ENCODE peak calls at places on chromosomes 5 and 9, in four cellular contexts. X is OCI-LY7, J is astrocyte of the spinal cord, V is hepatocyte. N is an unnamed sample.

GRCh38 chr9:34211395-34211794 is 32.6 kb downstream of the UBAP1 start:
- DNase-seq in V (no peak), J (no peak), X (no peak), N (no peak)

GRCh38 chr5:3741372-3741770 is 145.7 kb downstream of the IRX1 start:
- DNase-seq in X (no peak), J (no peak), V (peak; percentile 55), N (no peak)

GRCh38 chr5:14581333-14581890 is at the start of gene OTULINL:
- DNase-seq in J (peak; percentile 69), V (peak; percentile 94), X (peak; percentile 83), N (peak; percentile 98)

GRCh38 chr5:146338774-146339714 is at the start of gene POU4F3:
- DNase-seq in J (no peak), X (no peak), V (no peak), N (no peak)

GRCh38 chr5:178194026-178194425 is 6.9 kb upstream of the GMCL2 start:
- DNase-seq in J (no peak), X (no peak), V (no peak), N (no peak)

GRCh38 chr5:173691931-173692330 is 75.5 kb upstream of the BOD1 start:
- DNase-seq in V (no peak), J (no peak), X (no peak), N (no peak)

GRCh38 chr5:137888489-137888874 is 775 bp upstream of the PKD2L2 start:
- DNase-seq in J (no peak), X (no peak), V (no peak), N (no peak)

GRCh38 chr5:178241688-178242231 is 9.2 kb upstream of the PHYKPL start:
- DNase-seq in J (no peak), X (no peak), V (no peak), N (no peak)

GRCh38 chr9:19397845-19398244 is 11.0 kb upstream of the ACER2 start:
- DNase-seq in X (no peak), J (no peak), V (peak; percentile 45), N (no peak)

GRCh38 chr9:94870793-94871558 is 144.5 kb downstream of the AOPEP start:
- DNase-seq in X (no peak), J (no peak), V (no peak), N (no peak)

GRCh38 chr5:45512521-45512920 is 183.7 kb downstream of the HCN1 start:
- DNase-seq in V (no peak), X (no peak), J (no peak), N (no peak)

GRCh38 chr5:103829585-103829984 is 267.0 kb upstream of the NUDT12 start:
- DNase-seq in V (no peak), X (no peak), J (no peak), N (no peak)

GRCh38 chr5:176785184-176786145 is 24.9 kb upstream of the UNC5A start:
- DNase-seq in X (no peak), J (no peak), V (no peak), N (no peak)

GRCh38 chr5:125950012-125950411 is 473.2 kb upstream of the GRAMD2B start:
- DNase-seq in V (no peak), X (no peak), J (no peak), N (no peak)

GRCh38 chr5:131148835-131149234 is 16.2 kb downstream of the HINT1 start:
- DNase-seq in J (no peak), X (no peak), V (no peak), N (no peak)

GRCh38 chr5:38316544-38317224 is 58.3 kb downstream of the EGFLAM start:
- DNase-seq in J (peak; percentile 37), X (no peak), V (peak; percentile 21), N (no peak)

GRCh38 chr5:139982157-139982974 is 60.7 kb downstream of the NRG2 start:
- DNase-seq in J (peak; percentile 10), X (no peak), V (peak; percentile 54), N (no peak)

GRCh38 chr5:180640765-180641565 is 8.4 kb downstream of the FLT4 start:
- DNase-seq in J (no peak), V (no peak), X (no peak), N (no peak)

GRCh38 chr5:135543151-135543818 is 7.5 kb upstream of the NEUROG1 start:
- DNase-seq in X (no peak), V (no peak), J (peak; percentile 4), N (peak; percentile 50)

GRCh38 chr5:12947379-12947778 is 997.1 kb downstream of the DNAH5 start:
- DNase-seq in X (no peak), V (no peak), J (no peak), N (no peak)

GRCh38 chr5:125612356-125613149 is 810.7 kb upstream of the GRAMD2B start:
- DNase-seq in X (no peak), J (no peak), V (no peak), N (no peak)

GRCh38 chr5:1918488-1919208 is 35.9 kb upstream of the IRX4 start:
- DNase-seq in V (no peak), X (no peak), J (no peak), N (no peak)

GRCh38 chr5:150219142-150219541 is 29.3 kb downstream of the SLC6A7 start:
- DNase-seq in V (no peak), J (no peak), X (peak; percentile 9), N (no peak)

GRCh38 chr9:111957856-111958631 is 61.4 kb downstream of the UGCG start:
- DNase-seq in J (peak; percentile 97), X (peak; percentile 39), V (peak; percentile 40), N (no peak)

GRCh38 chr5:141919218-141920129 is 4.2 kb upstream of the DELE1 start:
- DNase-seq in X (no peak), J (no peak), V (peak; percentile 40), N (no peak)

GRCh38 chr5:71589903-71590302 is 2.8 kb downstream of the MCCC2 start:
- DNase-seq in V (no peak), X (no peak), J (no peak), N (peak; percentile 20)

GRCh38 chr9:33447404-33448158 is at the start of gene AQP3:
- DNase-seq in X (peak; percentile 73), V (peak; percentile 86), J (peak; percentile 29), N (peak; percentile 74)

GRCh38 chr5:821504-821903 is 29.3 kb downstream of the ZDHHC11 start:
- DNase-seq in J (no peak), V (no peak), X (no peak), N (no peak)
- TF ChIP-seq CTCF in J (no peak), V (no peak), X (no peak), N (no peak)

GRCh38 chr5:77867914-77868313 is 91.8 kb upstream of the TBCA start:
- DNase-seq in X (no peak), J (no peak), V (no peak), N (no peak)

GRCh38 chr5:77866198-77866597 is 90.1 kb upstream of the TBCA start:
- DNase-seq in X (no peak), V (no peak), J (no peak), N (no peak)

GRCh38 chr5:77869115-77869798 is 93.1 kb upstream of the TBCA start:
- DNase-seq in J (no peak), V (no peak), X (no peak), N (no peak)

GRCh38 chr5:77864997-77865396 is 88.9 kb upstream of the TBCA start:
- DNase-seq in J (no peak), X (no peak), V (no peak), N (no peak)

DNA sequence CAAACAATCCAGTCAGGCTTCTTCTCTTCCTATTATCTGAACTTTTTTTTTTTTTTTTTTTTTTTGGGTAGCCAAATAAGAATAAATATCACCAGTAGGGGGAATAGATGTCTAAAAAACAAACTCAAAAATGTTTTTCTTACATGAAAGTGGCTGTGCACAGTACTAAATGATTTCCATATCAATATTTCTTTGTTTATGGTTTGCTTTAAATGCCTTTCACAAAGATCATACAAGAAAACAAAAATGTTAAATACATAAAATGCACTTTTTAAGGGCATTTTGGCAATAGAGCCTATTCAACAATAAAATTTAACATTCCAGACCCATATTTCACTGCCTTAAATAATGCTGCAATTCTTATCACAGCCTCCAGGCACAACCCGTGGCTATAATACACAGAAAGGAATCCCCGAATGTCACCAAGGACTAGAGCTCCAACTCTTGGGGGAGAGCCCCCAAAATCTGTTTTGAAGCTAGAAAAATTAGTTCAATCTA is 91.1 kb upstream of the TBCA start:
- DNase-seq in X (peak; percentile 9), J (peak; percentile 48), V (no peak), N (no peak)
- TF ChIP-seq CTCF in X (peak; percentile 55), J (peak; percentile 32), V (no peak), N (no peak)

DNA sequence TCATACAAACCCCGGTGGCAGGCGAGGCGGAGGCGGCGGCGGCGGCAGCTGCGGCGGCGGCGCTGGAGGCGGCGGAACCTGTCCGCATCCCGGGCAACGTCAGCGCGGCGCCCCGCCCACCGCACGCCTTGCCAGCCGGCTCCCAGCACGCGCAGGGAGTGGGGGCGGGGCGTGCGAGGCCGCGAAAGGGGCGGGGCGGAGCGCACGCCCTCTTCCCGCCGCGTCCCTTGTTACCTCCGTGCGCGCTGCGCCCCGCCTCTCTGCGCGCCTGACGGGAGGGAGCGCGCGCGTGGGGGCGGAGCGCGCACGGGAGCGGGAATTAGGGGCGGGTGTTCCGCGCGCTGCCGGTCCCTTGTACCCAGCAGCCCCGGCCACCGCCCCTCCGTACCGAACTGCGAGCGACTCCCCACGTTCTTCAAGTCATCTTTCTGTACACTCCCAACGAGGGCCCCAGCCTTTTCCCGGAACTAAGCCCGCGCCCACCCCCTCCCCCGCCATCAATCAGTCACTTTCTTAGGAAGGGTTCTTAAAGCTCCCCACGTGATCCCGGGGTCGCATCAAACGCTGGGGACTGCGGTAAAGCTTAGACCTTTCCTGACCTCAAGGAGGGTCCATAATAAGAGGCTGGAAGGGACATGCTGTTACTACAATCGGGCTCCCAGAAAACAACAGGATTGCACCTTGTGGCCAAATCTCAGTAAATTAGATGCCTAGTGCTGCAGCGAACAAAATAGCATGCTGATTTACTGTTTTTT is at the start of gene AGTPBP1:
- DNase-seq in V (peak; percentile 98), X (peak; percentile 97), J (peak; percentile 93), N (peak; percentile 97)
- TF ChIP-seq CTCF in V (no peak), X (no peak), J (no peak), N (no peak)

GRCh38 chr5:31759925-31760324 is 121.0 kb downstream of the PDZD2 start:
- DNase-seq in J (no peak), V (no peak), X (no peak), N (no peak)
- TF ChIP-seq CTCF in J (no peak), V (no peak), X (no peak), N (no peak)

N was measured in GM20000.